ENCODE peak calls at places on chromosomes 3 and 15, in nine cellular contexts. N is HTR-8/SVneo; E is NCI-H1417; B is Right ventricle myocardium superior; A is H54; D is DND-41; L is stimulated activated CD4-positive, alpha-beta T cell treated with anti-CD3 and anti-CD28 coated beads, Interleukin-12 subunit alpha, Interleukin-12 subunit beta, amount 100 ng/mL, for 24 hours; W is activated T-cell treated with anti-CD3 and anti-CD28 coated beads for 1 hour; H is breast epithelium. J is an unnamed sample.

GRCh38 chr3:129016366-129016724 is 15.2 kb downstream of the EFCC1 start:
- DNase-seq in N (no peak), E (peak; percentile 91), B (peak; percentile 56), A (no peak), D (peak; percentile 72), L (peak; percentile 35), W (peak; percentile 45), H (no peak), J (no peak)

GRCh38 chr15:67114846-67115521 is 49.6 kb downstream of the SMAD3 start:
- DNase-seq in N (no peak), E (no peak), B (peak; percentile 6), A (no peak), D (no peak), L (no peak), W (no peak), H (no peak), J (no peak)

GRCh38 chr3:195259146-195259563 is 11.8 kb downstream of the XXYLT1 start:
- DNase-seq in N (no peak), E (peak; percentile 72), B (no peak), A (no peak), D (no peak), L (peak; percentile 26), W (no peak), H (no peak), J (no peak)

GRCh38 chr15:68408526-68408925 is 23.4 kb downstream of the ITGA11 start:
- DNase-seq in N (no peak), E (no peak), B (no peak), A (no peak), D (no peak), L (no peak), W (no peak), H (no peak), J (peak; percentile 5)

GRCh38 chr3:13713396-13713795 is 164.5 kb downstream of the FBLN2 start:
- DNase-seq in N (no peak), E (no peak), B (no peak), A (no peak), D (no peak), L (no peak), W (no peak), H (peak; percentile 43), J (peak; percentile 1)

GRCh38 chr15:67386947-67387346 is 132.4 kb downstream of the IQCH start:
- DNase-seq in N (no peak), E (no peak), B (no peak), A (no peak), D (no peak), L (no peak), W (no peak), H (no peak), J (no peak)

GRCh38 chr3:134367869-134368750 is 6.1 kb downstream of the AMOTL2 start:
- DNase-seq in N (no peak), E (no peak), B (no peak), A (no peak), D (no peak), L (no peak), W (no peak), H (peak; percentile 12), J (no peak)

GRCh38 chr15:66725468-66725785 is 23.4 kb downstream of the SMAD6 start:
- DNase-seq in N (no peak), E (no peak), B (no peak), A (no peak), D (no peak), L (no peak), W (no peak), H (no peak), J (no peak)

GRCh38 chr3:152381881-152382295 is 113.2 kb downstream of the MBNL1 start:
- DNase-seq in N (no peak), E (no peak), B (no peak), A (no peak), D (no peak), L (no peak), W (no peak), H (no peak), J (no peak)

GRCh38 chr3:150114273-150114672 is 143.6 kb upstream of the PFN2 start:
- DNase-seq in N (no peak), E (no peak), B (no peak), A (no peak), D (no peak), L (no peak), W (no peak), H (no peak), J (no peak)

GRCh38 chr3:135238201-135238600 is 443.1 kb downstream of the EPHB1 start:
- DNase-seq in N (no peak), E (peak; percentile 82), B (no peak), A (no peak), D (no peak), L (no peak), W (no peak), H (no peak), J (no peak)

GRCh38 chr3:140505256-140505655 is 172.6 kb upstream of the TRIM42 start:
- DNase-seq in N (no peak), E (peak; percentile 62), B (no peak), A (no peak), D (no peak), L (no peak), W (no peak), H (no peak), J (no peak)

GRCh38 chr3:72338082-72338941 is 509.9 kb downstream of the SHQ1 start:
- DNase-seq in N (no peak), E (no peak), B (no peak), A (peak; percentile 38), D (no peak), L (peak; percentile 46), W (no peak), H (no peak), J (no peak)

GRCh38 chr15:38844683-38845195 is 280.1 kb upstream of the RASGRP1 start:
- DNase-seq in N (no peak), E (no peak), B (no peak), A (no peak), D (no peak), L (no peak), W (no peak), H (no peak), J (no peak)

GRCh38 chr3:108602249-108602934 is 12.9 kb downstream of the DZIP3 start:
- DNase-seq in N (no peak), E (peak; percentile 39), B (no peak), A (no peak), D (no peak), L (no peak), W (no peak), H (no peak), J (no peak)

GRCh38 chr15:47401427-47401826 is 315.9 kb upstream of the SEMA6D start:
- DNase-seq in N (no peak), E (no peak), B (no peak), A (no peak), D (no peak), L (no peak), W (no peak), H (no peak), J (no peak)

GRCh38 chr3:58084166-58084565 is 75.9 kb downstream of the FLNB start:
- DNase-seq in N (no peak), E (no peak), B (no peak), A (no peak), D (no peak), L (no peak), W (no peak), H (no peak), J (no peak)

GRCh38 chr15:95032181-95032580 is 800.8 kb downstream of the MCTP2 start:
- DNase-seq in N (no peak), E (no peak), B (no peak), A (no peak), D (no peak), L (no peak), W (no peak), H (no peak), J (no peak)

GRCh38 chr3:53796161-53796560 is 50.1 kb downstream of the CHDH start:
- DNase-seq in N (no peak), E (no peak), B (peak; percentile 84), A (no peak), D (no peak), L (no peak), W (no peak), H (no peak), J (peak; percentile 56)

GRCh38 chr3:14303336-14304100 is 98.9 kb upstream of the SLC6A6 start:
- DNase-seq in N (no peak), E (no peak), B (no peak), A (no peak), D (no peak), L (no peak), W (no peak), H (no peak), J (no peak)

GRCh38 chr15:37452498-37452897 is 352.1 kb upstream of the MEIS2 start:
- DNase-seq in N (no peak), E (no peak), B (no peak), A (no peak), D (no peak), L (no peak), W (no peak), H (no peak), J (no peak)

GRCh38 chr3:48320994-48321393 is 12.5 kb downstream of the SPINK8 start:
- DNase-seq in N (no peak), E (no peak), B (no peak), A (no peak), D (no peak), L (no peak), W (no peak), H (no peak), J (no peak)

GRCh38 chr3:128168830-128169229 is 15.5 kb downstream of the EEFSEC start:
- DNase-seq in N (no peak), E (no peak), B (no peak), A (no peak), D (no peak), L (no peak), W (no peak), H (no peak), J (no peak)

GRCh38 chr3:191070762-191071365 is 128.2 kb upstream of the OSTN start:
- DNase-seq in N (no peak), E (peak; percentile 32), B (no peak), A (no peak), D (no peak), L (no peak), W (no peak), H (no peak), J (no peak)

GRCh38 chr3:120569224-120569915 is 26.8 kb upstream of the NDUFB4 start:
- DNase-seq in N (no peak), E (no peak), B (no peak), A (no peak), D (no peak), L (no peak), W (no peak), H (no peak), J (no peak)

GRCh38 chr15:63968122-63968524 is 78.2 kb downstream of the DAPK2 start:
- DNase-seq in N (no peak), E (no peak), B (peak; percentile 11), A (no peak), D (no peak), L (no peak), W (no peak), H (no peak), J (no peak)

J was measured in heart left ventricle.